ENCODE peak calls at places on chromosome 6, in eight cellular contexts. V is foreskin fibroblast; F is RPMI8226; H is activated CD4-positive, alpha-beta T cell treated with anti-CD3 and anti-CD28 coated beads for 24 hours; O is stimulated activated CD4-positive, alpha-beta T cell treated with anti-CD3 and anti-CD28 coated beads, Interleukin-15, amount 100 ng/mL, for 1 hour; Y is ACHN; Z is fibroblast of lung; K is endothelial cell. T is an unnamed sample.

GRCh38 chr6:106792536-106793236 is 163.3 kb downstream of the QRSL1 start:
- DNase-seq in V (no peak), F (no peak), H (no peak), O (no peak), Y (no peak), Z (no peak), K (no peak), T (no peak)

GRCh38 chr6:28743271-28743789 is 180.5 kb downstream of the TRIM27 start:
- DNase-seq in V (no peak), F (no peak), H (no peak), O (no peak), Y (no peak), Z (no peak), K (no peak), T (no peak)

GRCh38 chr6:11469684-11470083 is 67.9 kb upstream of the TMEM170B start:
- DNase-seq in V (no peak), F (no peak), H (no peak), O (no peak), Y (no peak), Z (no peak), K (no peak), T (no peak)

GRCh38 chr6:5366941-5367340 is 105.6 kb downstream of the FARS2 start:
- DNase-seq in V (no peak), F (no peak), H (no peak), O (no peak), Y (no peak), Z (no peak), K (no peak), T (no peak)

GRCh38 chr6:72371473-72371872 is 250.4 kb upstream of the KCNQ5 start:
- DNase-seq in V (peak), F (no peak), H (no peak), O (no peak), Y (no peak), Z (no peak), K (no peak), T (no peak)

GRCh38 chr6:29631860-29632731 is 887 bp downstream of the GABBR1 start:
- DNase-seq in V (peak), F (no peak), H (peak), O (peak), Y (peak), Z (peak), K (peak), T (no peak)

GRCh38 chr6:149273318-149273717 is 44.2 kb upstream of the TAB2 start:
- DNase-seq in V (no peak), F (peak), H (no peak), O (no peak), Y (no peak), Z (no peak), K (no peak), T (no peak)

GRCh38 chr6:21273451-21273850 is 320.1 kb upstream of the SOX4 start:
- DNase-seq in V (no peak), F (no peak), H (no peak), O (no peak), Y (no peak), Z (no peak), K (no peak), T (no peak)

GRCh38 chr6:3294396-3294795 is 35.6 kb downstream of the PSMG4 start:
- DNase-seq in V (no peak), F (no peak), H (no peak), O (no peak), Y (no peak), Z (no peak), K (no peak), T (no peak)

GRCh38 chr6:99344289-99344688 is 5.2 kb downstream of the FAXC start:
- DNase-seq in V (peak), F (no peak), H (no peak), O (no peak), Y (peak), Z (peak), K (no peak), T (no peak)

GRCh38 chr6:169837529-169838250 is 86.3 kb downstream of the ERMARD start:
- DNase-seq in V (no peak), F (no peak), H (no peak), O (no peak), Y (no peak), Z (no peak), K (peak), T (no peak)

GRCh38 chr6:18241208-18241836 is 23.0 kb downstream of the DEK start:
- DNase-seq in V (peak), F (no peak), H (no peak), O (no peak), Y (no peak), Z (peak), K (no peak), T (no peak)

GRCh38 chr6:141152951-141153350 is 979.8 kb upstream of the GJE1 start:
- DNase-seq in V (peak), F (no peak), H (no peak), O (no peak), Y (no peak), Z (no peak), K (no peak), T (no peak)

GRCh38 chr6:29827579-29828470 is at the start of gene HLA-G:
- DNase-seq in V (no peak), F (no peak), H (no peak), O (no peak), Y (no peak), Z (no peak), K (no peak), T (no peak)

GRCh38 chr6:104987218-104987617 is 30.3 kb downstream of the LIN28B start:
- DNase-seq in V (no peak), F (no peak), H (no peak), O (no peak), Y (no peak), Z (no peak), K (no peak), T (no peak)

T was measured in HuH-7.